ENCODE peak calls at places on chromosomes 4 and X, in six cellular contexts. C is OCI-LY7, L is PC-3, A is GM23338, Q is MM.1S, Z is neural progenitor cell. O is an unnamed sample.

GRCh38 chrX:110964761-110965160 is 131.2 kb upstream of the PAK3 start:
- DNase-seq in A (peak), Z (peak), C (no peak), L (no peak), Q (no peak), O (no peak)

GRCh38 chr4:160745126-160745525 is 1418.7 kb downstream of the FSTL5 start:
- DNase-seq in Q (no peak), Z (no peak), L (no peak), C (no peak), A (no peak), O (no peak)

GRCh38 chr4:82799006-82799881 is 648 bp upstream of the SCD5 start:
- DNase-seq in L (peak), A (peak), Z (peak), C (no peak), Q (peak), O (no peak)

GRCh38 chrX:107398115-107398514 is 51.3 kb upstream of the FRMPD3 start:
- DNase-seq in L (no peak), C (peak), Q (peak), A (no peak), Z (no peak), O (no peak)

GRCh38 chr4:7070729-7071511 is 3.1 kb upstream of the GRPEL1 start:
- DNase-seq in Q (peak), L (peak), Z (peak), A (peak), C (peak), O (peak)

GRCh38 chr4:80266902-80267380 is 477 bp downstream of the FGF5 start:
- DNase-seq in L (peak), Z (peak), Q (no peak), A (peak), C (no peak), O (peak)

GRCh38 chr4:2451821-2452785 is 16.8 kb upstream of the RNF4 start:
- DNase-seq in C (no peak), Q (no peak), A (no peak), Z (no peak), L (no peak), O (no peak)

GRCh38 chrX:9676311-9676710 is 89.3 kb downstream of the GPR143 start:
- DNase-seq in L (no peak), A (no peak), Z (no peak), C (no peak), Q (no peak), O (no peak)

GRCh38 chrX:15505104-15505503 is 4.5 kb downstream of the BMX start:
- DNase-seq in C (no peak), L (peak), Z (no peak), A (no peak), Q (no peak), O (no peak)

GRCh38 chr4:47531954-47532321 is 46.9 kb downstream of the ATP10D start:
- DNase-seq in A (no peak), Z (no peak), Q (no peak), C (no peak), L (no peak), O (no peak)

GRCh38 chr4:74109894-74110605 is 11.1 kb upstream of the CXCL2 start:
- DNase-seq in Q (no peak), A (no peak), L (peak), Z (no peak), C (no peak), O (no peak)

GRCh38 chr4:98558770-98559169 is 99.6 kb downstream of the TSPAN5 start:
- DNase-seq in L (no peak), Z (no peak), A (peak), C (no peak), Q (no peak), O (no peak)

GRCh38 chr4:93187892-93188291 is 640.7 kb upstream of the ATOH1 start:
- DNase-seq in C (no peak), A (no peak), L (no peak), Z (no peak), Q (no peak), O (no peak)

GRCh38 chr4:52572936-52573485 is 86.1 kb downstream of the USP46 start:
- DNase-seq in Q (no peak), Z (no peak), L (peak), C (no peak), A (no peak), O (no peak)

GRCh38 chrX:14697453-14697852 is 168.1 kb downstream of the GLRA2 start:
- DNase-seq in C (peak), Z (peak), L (peak), A (peak), Q (peak), O (peak)

GRCh38 chr4:138410266-138410665 is 168.1 kb upstream of the SLC7A11 start:
- DNase-seq in Z (no peak), A (no peak), Q (no peak), C (no peak), L (no peak), O (no peak)

GRCh38 chr4:76658231-76659102 is 223.4 kb downstream of the SHROOM3 start:
- DNase-seq in L (peak), Q (no peak), A (no peak), C (no peak), Z (no peak), O (no peak)

GRCh38 chr4:15738877-15739276 is 36.0 kb downstream of the BST1 start:
- DNase-seq in Z (no peak), A (no peak), L (no peak), Q (no peak), C (no peak), O (no peak)

GRCh38 chr4:168353746-168354145 is 35.2 kb upstream of the DDX60 start:
- DNase-seq in A (no peak), L (peak), Q (no peak), Z (no peak), C (no peak), O (no peak)

DNA sequence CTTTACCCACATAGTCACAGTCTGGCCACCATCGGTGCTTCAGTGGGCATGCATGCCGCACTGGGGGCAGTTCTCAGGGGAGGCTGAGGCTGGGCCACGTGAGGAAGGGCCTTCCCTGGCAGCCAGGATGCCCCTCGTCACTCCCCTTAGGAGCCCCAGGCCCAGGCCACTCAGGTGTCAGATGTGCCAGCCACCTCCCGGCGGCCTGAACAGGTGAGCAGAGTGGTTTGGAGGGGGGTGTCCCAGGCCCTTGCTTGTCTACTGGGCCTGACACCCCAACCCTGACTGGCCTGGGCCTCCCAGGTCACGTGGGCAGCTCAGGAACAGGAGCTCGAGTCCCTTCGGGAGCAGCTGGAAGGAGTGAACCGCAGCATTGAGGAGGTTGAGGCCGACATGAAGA is 12.1 kb downstream of the CCDC22 start:
- DNase-seq in C (no peak), A (no peak), Z (no peak), L (no peak), Q (no peak), O (no peak)
- TF ChIP-seq CTCF in C (no peak), A (no peak), Z (no peak), L (no peak), Q (no peak), O (no peak)

DNA sequence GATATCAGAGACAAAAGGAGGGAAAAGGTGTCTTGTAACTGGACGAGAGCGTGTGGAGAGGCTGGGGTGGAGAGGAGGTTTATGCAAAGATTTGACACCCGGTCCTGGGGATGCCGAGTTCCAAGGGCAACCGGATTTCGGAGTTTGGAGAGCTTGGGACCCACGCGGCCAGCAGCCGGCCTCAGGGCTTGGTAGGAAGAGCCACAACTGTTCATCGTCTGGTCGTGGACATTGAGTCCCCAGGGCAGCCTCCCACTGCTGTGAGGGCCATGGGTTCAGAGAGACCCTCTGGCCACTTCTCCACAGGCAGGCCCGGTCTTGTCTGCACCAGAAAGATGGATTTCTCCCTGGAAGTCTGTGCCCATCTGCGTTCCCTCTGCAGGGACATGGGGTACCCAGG is 46.8 kb downstream of the SHOX start:
- DNase-seq in A (no peak), L (no peak), C (no peak), Z (no peak), Q (no peak), O (no peak)
- TF ChIP-seq EZH2phosphoT487 in A (no peak), L (no peak), C (no peak), Z (no peak), Q (no peak), O (no peak)

GRCh38 chrX:17065100-17065499 is 118.6 kb downstream of the REPS2 start:
- DNase-seq in Z (no peak), C (no peak), Q (no peak), A (no peak), L (no peak), O (no peak)
- TF ChIP-seq CTCF in Z (no peak), C (peak), Q (peak), A (peak), L (no peak), O (no peak)

GRCh38 chrX:27675493-27675892 is 85.3 kb downstream of the DCAF8L2 start:
- DNase-seq in Q (no peak), C (no peak), Z (no peak), L (peak), A (no peak), O (peak)
- TF ChIP-seq EZH2phosphoT487 in Q (no peak), C (no peak), Z (no peak), L (no peak), A (no peak), O (no peak)

DNA sequence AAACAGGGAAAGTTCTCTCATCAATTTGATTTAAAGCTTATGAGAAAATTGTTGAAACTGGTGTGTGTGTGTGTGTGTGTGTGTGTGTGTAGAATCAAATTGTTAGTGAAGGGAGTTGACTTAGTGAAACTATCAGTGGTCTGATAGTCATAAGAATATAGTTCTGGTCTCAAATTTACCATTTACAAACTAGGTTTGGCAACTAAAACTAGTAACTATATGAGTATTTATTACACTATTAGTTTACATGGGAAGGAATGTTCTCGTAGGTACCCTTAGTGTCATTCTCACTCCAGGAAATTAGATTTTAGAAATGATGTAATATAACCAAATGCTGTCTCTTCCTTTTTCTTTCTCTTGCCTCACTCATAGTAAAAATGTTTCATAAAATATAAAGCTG is 11.9 kb downstream of the SULT1E1 start:
- DNase-seq in C (no peak), A (no peak), Q (no peak), L (no peak), Z (no peak), O (no peak)
- TF ChIP-seq CTCF in C (no peak), A (no peak), Q (no peak), L (no peak), Z (no peak), O (no peak)

GRCh38 chr4:88998941-88999340 is 58.0 kb downstream of the FAM13A start:
- DNase-seq in C (no peak), L (no peak), Q (no peak), A (no peak), Z (no peak), O (no peak)

GRCh38 chr4:89000844-89001360 is 56.1 kb downstream of the FAM13A start:
- DNase-seq in L (peak), Z (no peak), A (no peak), C (no peak), Q (no peak), O (peak)

GRCh38 chr4:89000392-89000791 is 56.6 kb downstream of the FAM13A start:
- DNase-seq in A (no peak), Z (no peak), C (no peak), L (no peak), Q (no peak), O (no peak)

GRCh38 chr4:89001647-89002518 is 55.1 kb downstream of the FAM13A start:
- DNase-seq in Z (no peak), C (no peak), Q (no peak), L (no peak), A (no peak), O (no peak)

GRCh38 chr4:88999392-88999791 is 57.6 kb downstream of the FAM13A start:
- DNase-seq in L (no peak), A (no peak), Q (no peak), C (no peak), Z (no peak), O (no peak)
- TF ChIP-seq EZH2phosphoT487 in L (no peak), A (no peak), Q (no peak), C (no peak), Z (no peak), O (peak)

GRCh38 chr4:157127571-157127970 is 51.6 kb downstream of the GLRB start:
- DNase-seq in C (no peak), Q (no peak), Z (no peak), L (no peak), A (peak), O (no peak)

DNA sequence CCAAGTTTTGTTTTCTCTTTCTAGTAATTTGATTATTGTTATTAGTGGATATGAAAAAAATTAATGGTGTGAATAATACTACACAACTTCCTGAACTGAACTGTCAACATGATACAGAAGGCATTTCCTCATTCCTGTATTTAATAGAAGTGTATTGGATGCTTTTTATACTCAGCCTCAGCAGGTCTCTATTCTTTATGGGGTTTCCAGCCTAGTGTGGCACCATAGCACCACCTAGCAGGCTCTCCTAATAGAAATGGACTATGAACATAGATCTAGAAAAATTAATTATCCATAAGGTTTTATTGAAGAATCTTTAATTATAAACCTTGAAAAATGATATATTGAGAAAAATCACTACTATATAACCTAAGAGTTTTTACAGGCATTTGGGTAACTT is 52.4 kb downstream of the GLRB start:
- DNase-seq in L (peak), C (no peak), Z (no peak), A (peak), Q (peak), O (peak)
- TF ChIP-seq CTCF in L (peak), C (no peak), Z (peak), A (peak), Q (peak), O (peak)

GRCh38 chrX:154648931-154649863 is 4.2 kb downstream of the CTAG2 start:
- DNase-seq in A (no peak), L (no peak), Q (no peak), Z (no peak), C (no peak), O (peak)
- TF ChIP-seq EZH2phosphoT487 in A (no peak), L (no peak), Q (no peak), Z (no peak), C (no peak), O (no peak)

DNA sequence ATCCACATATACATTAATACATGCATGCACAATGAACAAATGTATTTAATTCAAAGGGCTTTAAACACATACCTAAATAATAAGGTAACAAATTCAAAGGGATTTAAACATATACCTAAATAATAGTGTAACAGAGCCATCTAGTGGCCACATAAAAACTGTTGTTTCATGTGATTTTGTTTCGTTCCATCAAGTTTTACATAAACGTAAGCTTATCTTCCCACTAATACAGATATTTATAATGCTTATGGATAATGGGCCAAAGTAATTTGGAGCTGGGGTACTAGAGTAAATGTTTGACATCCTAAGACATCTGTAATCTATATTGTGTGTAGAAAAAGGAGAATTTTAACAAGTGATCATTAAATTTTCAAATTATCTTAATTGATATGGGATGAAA is 82.3 kb downstream of the PRSS12 start:
- DNase-seq in A (peak), L (peak), C (peak), Z (peak), Q (peak), O (peak)
- TF ChIP-seq CTCF in A (peak), L (peak), C (peak), Z (peak), Q (peak), O (peak)

GRCh38 chr4:159069922-159070321 is 33.0 kb upstream of the RAPGEF2 start:
- DNase-seq in A (no peak), C (no peak), Z (no peak), L (no peak), Q (no peak), O (no peak)
- TF ChIP-seq EZH2phosphoT487 in A (no peak), C (no peak), Z (no peak), L (no peak), Q (no peak), O (no peak)